ENCODE peak calls at places on chromosomes 4 and X, in five cellular contexts. Q is cardiac muscle cell, N is left lung, A is lower leg skin, X is fibroblast of lung. K is an unnamed sample.

GRCh38 chrX:68183612-68184214 is 249.6 kb downstream of the OPHN1 start:
- DNase-seq in A (no peak), N (no peak), Q (peak; percentile 52), X (peak; percentile 34), K (no peak)

GRCh38 chr4:132123870-132124623 is 1025.0 kb upstream of the PCDH10 start:
- DNase-seq in X (peak; percentile 36), A (no peak), Q (peak; percentile 18), N (no peak), K (no peak)

GRCh38 chr4:156677136-156677535 is 294.5 kb downstream of the PDGFC start:
- DNase-seq in N (no peak), X (peak; percentile 31), Q (peak; percentile 52), A (no peak), K (no peak)

GRCh38 chr4:137677851-137678250 is 145.6 kb upstream of the PCDH18 start:
- DNase-seq in X (peak; percentile 78), N (no peak), Q (peak; percentile 69), A (no peak), K (no peak)

GRCh38 chr4:42397256-42397634 is at the start of gene SHISA3:
- DNase-seq in X (peak; percentile 32), A (no peak), Q (peak; percentile 65), N (peak; percentile 76), K (no peak)

GRCh38 chr4:21469438-21470032 is 479.0 kb downstream of the KCNIP4 start:
- DNase-seq in N (no peak), X (peak; percentile 38), A (no peak), Q (peak; percentile 34), K (no peak)

GRCh38 chrX:153495362-153495751 is 577 bp downstream of the BGN start:
- DNase-seq in N (no peak), X (peak; percentile 39), Q (peak; percentile 62), A (no peak), K (no peak)

GRCh38 chrX:97401154-97401553 is 517.4 kb downstream of the RPA4 start:
- DNase-seq in A (no peak), X (no peak), Q (no peak), N (no peak), K (no peak)

GRCh38 chr4:99808260-99808857 is 8.3 kb upstream of the DAPP1 start:
- DNase-seq in X (peak; percentile 58), N (peak; percentile 87), Q (peak; percentile 52), A (no peak), K (peak; percentile 39)

GRCh38 chr4:148730241-148730640 is 288.0 kb upstream of the NR3C2 start:
- DNase-seq in N (no peak), A (no peak), Q (no peak), X (no peak), K (no peak)

GRCh38 chr4:169311643-169312365 is 41.0 kb upstream of the SH3RF1 start:
- DNase-seq in X (peak; percentile 62), Q (peak; percentile 81), A (no peak), N (no peak), K (no peak)

GRCh38 chr4:169315530-169316306 is 45.0 kb upstream of the SH3RF1 start:
- DNase-seq in N (no peak), X (peak; percentile 70), A (no peak), Q (peak; percentile 40), K (no peak)

GRCh38 chr4:169313732-169314131 is 43.0 kb upstream of the SH3RF1 start:
- DNase-seq in X (no peak), Q (no peak), A (no peak), N (no peak), K (no peak)

GRCh38 chr4:169312690-169313422 is 42.1 kb upstream of the SH3RF1 start:
- DNase-seq in A (no peak), N (no peak), Q (no peak), X (no peak), K (no peak)

GRCh38 chr4:169314906-169315305 is 44.1 kb upstream of the SH3RF1 start:
- DNase-seq in N (peak; percentile 79), Q (peak; percentile 69), A (no peak), X (peak; percentile 68), K (no peak)
- H3K4me3 ChIP-seq in N (no peak overlapping the region), Q (no peak overlapping the region), A (no peak overlapping the region), X (no peak overlapping the region), K (peak overlapping the region; percentile 44)

DNA sequence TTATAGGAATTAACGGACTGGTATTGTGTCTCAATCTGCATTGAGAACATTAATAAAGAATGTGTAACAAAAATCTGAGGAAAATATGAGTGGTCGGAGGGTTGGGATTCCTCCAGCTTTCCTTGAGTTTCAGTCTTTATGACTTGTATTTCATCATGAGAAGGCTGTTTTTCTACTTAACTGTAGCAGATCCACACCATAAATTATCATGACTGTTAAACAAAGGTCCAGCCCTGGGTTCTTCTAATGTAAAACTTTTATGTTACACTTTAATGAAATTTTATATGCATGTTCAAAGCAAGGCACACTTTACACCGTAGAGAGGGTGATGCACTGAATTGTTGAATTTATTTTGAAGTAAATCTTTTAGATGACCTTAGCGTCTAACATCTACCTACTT is 7.0 kb downstream of the AFF2 start:
- DNase-seq in A (no peak), Q (no peak), N (no peak), X (no peak), K (no peak)
- H3K4me3 ChIP-seq in A (no peak overlapping the region), Q (no peak overlapping the region), N (no peak overlapping the region), X (no peak overlapping the region), K (no peak overlapping the region)

GRCh38 chr4:174523003-174523693 is 860 bp upstream of the HPGD start:
- DNase-seq in X (peak; percentile 21), N (no peak), Q (no peak), A (peak; percentile 84), K (no peak)
- H3K4me3 ChIP-seq in X (peak overlapping the region; percentile 5), N (peak overlapping the region; percentile 45), Q (peak overlapping the region; percentile 59), A (peak overlapping the region; percentile 60), K (peak overlapping the region; percentile 77)

GRCh38 chr4:76513517-76513916 is 78.5 kb downstream of the SHROOM3 start:
- DNase-seq in A (no peak), N (no peak), X (no peak), Q (no peak), K (no peak)

GRCh38 chr4:76523593-76523992 is 88.6 kb downstream of the SHROOM3 start:
- DNase-seq in Q (no peak), A (no peak), X (no peak), N (no peak), K (no peak)

GRCh38 chr4:76514087-76514486 is 79.1 kb downstream of the SHROOM3 start:
- DNase-seq in A (no peak), N (no peak), Q (no peak), X (no peak), K (no peak)

GRCh38 chr4:76515975-76516853 is 81.2 kb downstream of the SHROOM3 start:
- DNase-seq in X (no peak), A (no peak), Q (no peak), N (no peak), K (no peak)

GRCh38 chr4:76518241-76518640 is 83.2 kb downstream of the SHROOM3 start:
- DNase-seq in X (peak; percentile 37), N (no peak), Q (no peak), A (no peak), K (no peak)
- H3K4me3 ChIP-seq in X (no peak overlapping the region), N (no peak overlapping the region), Q (no peak overlapping the region), A (no peak overlapping the region), K (no peak overlapping the region)

DNA sequence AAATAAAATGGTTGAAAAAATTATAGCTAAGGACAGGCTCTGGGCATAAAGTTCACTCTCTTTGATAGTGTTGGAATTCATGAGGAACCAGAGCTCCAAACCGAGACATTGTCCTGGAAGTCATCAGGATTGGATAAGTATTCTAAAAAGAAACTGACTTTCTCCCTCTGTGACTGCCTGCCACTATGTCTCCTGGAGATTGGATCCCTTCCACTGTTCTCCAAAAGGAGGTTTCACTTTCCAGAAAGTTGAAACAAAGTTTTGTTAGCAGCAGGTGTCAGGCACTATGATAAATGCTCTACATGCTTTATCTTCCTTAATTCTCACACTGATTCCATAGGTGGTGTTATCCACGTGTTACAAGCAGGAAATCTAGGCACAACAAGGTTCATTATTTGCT is 16.8 kb downstream of the BANK1 start:
- DNase-seq in X (no peak), A (no peak), Q (no peak), N (no peak), K (no peak)
- H3K4me3 ChIP-seq in X (no peak overlapping the region), A (no peak overlapping the region), Q (no peak overlapping the region), N (no peak overlapping the region), K (no peak overlapping the region)

GRCh38 chrX:51334276-51334675 is 1.7 kb downstream of the NUDT10 start:
- DNase-seq in N (no peak), Q (no peak), X (peak; percentile 3), A (no peak), K (no peak)
- H3K4me3 ChIP-seq in N (no peak overlapping the region), Q (no peak overlapping the region), X (no peak overlapping the region), A (no peak overlapping the region), K (no peak overlapping the region)

GRCh38 chr4:52265781-52266525 is 214.8 kb downstream of the SPATA18 start:
- DNase-seq in A (no peak), X (no peak), Q (no peak), N (no peak), K (no peak)
- H3K4me3 ChIP-seq in A (no peak overlapping the region), X (no peak overlapping the region), Q (no peak overlapping the region), N (no peak overlapping the region), K (no peak overlapping the region)